ENCODE peak calls at places on chromosome 10, in six cellular contexts. A is PC-3, K is GM23338, O is GM23248, X is MM.1S, Q is SK-N-SH. C is an unnamed sample. For H3K4me1, the result is how much of the 10 kb centered on the place peaks cover.

GRCh38 chr10:102644066-102644645 is at the start of gene TRIM8:
- DNase-seq in O (peak), Q (peak), K (peak), A (peak), X (peak), C (peak)

GRCh38 chr10:14102056-14102455 is 228.7 kb downstream of the FRMD4A start:
- DNase-seq in Q (no peak), X (no peak), O (peak), A (no peak), K (peak), C (no peak)

GRCh38 chr10:105464961-105465360 is 823.9 kb downstream of the SORCS3 start:
- DNase-seq in Q (no peak), X (no peak), K (no peak), O (no peak), A (no peak), C (no peak)

GRCh38 chr10:73887038-73888015 is 13.0 kb upstream of the CAMK2G start:
- DNase-seq in Q (peak), K (no peak), O (peak), A (peak), X (no peak), C (no peak)

GRCh38 chr10:101141622-101142532 is 10.8 kb downstream of the TLX1 start:
- DNase-seq in Q (peak), X (peak), K (peak), O (peak), A (peak), C (peak)

GRCh38 chr10:133127291-133128125 is 32.5 kb upstream of the KNDC1 start:
- DNase-seq in A (peak), O (peak), X (no peak), K (peak), Q (peak), C (peak)

GRCh38 chr10:104501864-104502579 is 139.1 kb upstream of the SORCS3 start:
- DNase-seq in X (no peak), O (no peak), Q (peak), A (no peak), K (no peak), C (no peak)

GRCh38 chr10:72126184-72126871 is 38.0 kb upstream of the SPOCK2 start:
- DNase-seq in K (peak), O (peak), A (peak), Q (peak), X (peak), C (peak)

GRCh38 chr10:6186894-6187256 is 15.9 kb upstream of the PFKFB3 start:
- DNase-seq in Q (no peak), O (no peak), X (no peak), K (no peak), A (no peak), C (no peak)

GRCh38 chr10:6008497-6009142 is 31.3 kb upstream of the IL15RA start:
- DNase-seq in Q (no peak), O (peak), K (no peak), A (no peak), X (no peak), C (no peak)

GRCh38 chr10:62580396-62580795 is 206.2 kb downstream of the ZNF365 start:
- DNase-seq in O (peak), X (no peak), K (no peak), Q (no peak), A (no peak), C (no peak)

GRCh38 chr10:125116041-125116649 is 44.2 kb downstream of the CTBP2 start:
- DNase-seq in A (no peak), X (no peak), O (no peak), K (no peak), Q (no peak), C (no peak)

GRCh38 chr10:31121797-31122586 is 90.3 kb upstream of the ZNF438 start:
- DNase-seq in K (no peak), Q (no peak), O (peak), X (no peak), A (no peak), C (no peak)

GRCh38 chr10:104406715-104407517 is 53.3 kb downstream of the CFAP58 start:
- DNase-seq in A (peak), Q (peak), X (no peak), O (peak), K (peak), C (peak)

GRCh38 chr10:23070819-23071218 is 24.6 kb upstream of the MSRB2 start:
- DNase-seq in Q (no peak), A (no peak), K (no peak), X (no peak), O (no peak), C (no peak)
- TF ChIP-seq EZH2phosphoT487 in Q (no peak), A (no peak), K (no peak), X (no peak), O (no peak), C (no peak)

GRCh38 chr10:131424053-131424452 is 112.5 kb upstream of the TCERG1L start:
- DNase-seq in Q (no peak), A (no peak), X (no peak), K (no peak), O (no peak), C (no peak)
- H3K4me1 ChIP-seq in Q (under half), A (under half), X (under half), K (under half), O (under half), C (under half)

GRCh38 chr10:3928569-3928968 is 143.6 kb upstream of the KLF6 start:
- DNase-seq in K (no peak), O (no peak), X (no peak), Q (no peak), A (no peak), C (no peak)

GRCh38 chr10:3926268-3926667 is 141.3 kb upstream of the KLF6 start:
- DNase-seq in X (no peak), Q (no peak), O (no peak), A (no peak), K (no peak), C (no peak)

GRCh38 chr10:3928078-3928477 is 143.1 kb upstream of the KLF6 start:
- DNase-seq in K (no peak), O (no peak), A (no peak), Q (no peak), X (no peak), C (no peak)

GRCh38 chr10:3925184-3925583 is 140.2 kb upstream of the KLF6 start:
- DNase-seq in X (no peak), A (no peak), Q (no peak), O (no peak), K (no peak), C (no peak)

DNA sequence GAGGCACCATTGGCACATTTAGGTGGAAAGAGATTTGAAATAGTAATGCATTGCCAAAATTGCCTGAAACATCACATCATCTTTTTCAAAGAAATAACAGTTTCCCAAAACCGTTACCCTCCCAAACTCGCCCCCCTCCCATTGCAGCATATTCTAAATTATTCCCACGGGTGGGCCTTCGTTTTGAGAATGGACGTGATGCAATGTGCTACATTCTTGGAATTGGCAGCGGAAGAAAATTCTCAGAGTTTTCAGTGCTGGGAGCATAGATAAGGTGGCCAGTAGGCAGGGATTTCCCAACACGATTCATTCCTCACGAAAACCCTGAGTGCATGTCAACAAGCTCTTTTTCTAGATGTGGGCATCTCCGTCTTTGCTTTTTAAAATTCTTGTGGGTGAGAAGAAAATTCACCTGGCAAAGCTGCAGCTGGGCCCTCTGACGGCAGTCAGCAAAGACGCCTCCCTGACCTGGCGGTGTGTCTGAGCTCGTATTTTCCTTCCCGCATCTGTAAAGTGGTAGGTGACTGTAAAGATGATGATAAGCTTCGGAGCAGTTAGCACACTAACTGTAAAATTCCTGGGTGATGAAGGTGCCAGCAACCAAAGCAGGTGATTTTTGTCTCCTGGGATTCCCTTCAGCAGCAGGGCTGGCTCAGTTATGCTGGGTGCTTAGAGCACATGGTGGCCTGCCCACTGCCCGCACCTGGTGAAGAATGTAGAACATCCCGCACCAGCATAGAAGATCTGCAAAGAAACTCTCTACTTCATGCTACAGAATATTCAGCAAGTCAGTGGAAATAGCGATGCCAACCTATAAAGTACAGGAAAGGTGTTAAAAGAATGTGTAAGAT is 141.9 kb upstream of the KLF6 start:
- DNase-seq in Q (no peak), O (no peak), X (no peak), A (no peak), K (no peak), C (no peak)
- H3K27ac ChIP-seq in Q (no peak), O (no peak), X (no peak), A (no peak), K (no peak), C (no peak)

GRCh38 chr10:77591238-77591880 is 46.2 kb downstream of the KCNMA1 start:
- DNase-seq in K (no peak), A (no peak), O (no peak), Q (no peak), X (no peak), C (no peak)

GRCh38 chr10:77597560-77597959 is 40.0 kb downstream of the KCNMA1 start:
- DNase-seq in O (no peak), X (no peak), A (no peak), Q (no peak), K (no peak), C (no peak)

GRCh38 chr10:77592510-77592909 is 45.1 kb downstream of the KCNMA1 start:
- DNase-seq in K (no peak), Q (no peak), A (no peak), O (no peak), X (no peak), C (no peak)

GRCh38 chr10:77592946-77593636 is 44.5 kb downstream of the KCNMA1 start:
- DNase-seq in K (no peak), Q (no peak), O (peak), A (peak), X (no peak), C (no peak)

GRCh38 chr10:77594171-77594783 is 43.3 kb downstream of the KCNMA1 start:
- DNase-seq in X (no peak), K (no peak), A (no peak), O (no peak), Q (no peak), C (no peak)
- TF ChIP-seq EZH2phosphoT487 in X (no peak), K (no peak), A (no peak), O (no peak), Q (no peak), C (no peak)

GRCh38 chr10:96831200-96831866 is 765 bp upstream of the LCOR start:
- DNase-seq in X (no peak), O (peak), A (no peak), K (no peak), Q (no peak), C (peak)

GRCh38 chr10:96833220-96834001 is 1.3 kb downstream of the LCOR start:
- DNase-seq in O (peak), A (no peak), Q (peak), X (no peak), K (peak), C (peak)

GRCh38 chr10:96830511-96831199 is 1.4 kb upstream of the LCOR start:
- DNase-seq in X (peak), Q (peak), O (peak), A (peak), K (peak), C (peak)

GRCh38 chr10:96832721-96833219 is 672 bp downstream of the LCOR start:
- DNase-seq in O (peak), Q (peak), A (peak), K (peak), X (peak), C (peak)

GRCh38 chr10:96831867-96832720 is at the start of gene LCOR:
- DNase-seq in X (peak), K (peak), O (peak), Q (peak), A (peak), C (peak)
- H3K4me1 ChIP-seq in X (under half), K (under half), O (under half), Q (under half), A (under half), C (half or more)

GRCh38 chr10:21526184-21526951 is 886 bp upstream of the SKIDA1 start:
- DNase-seq in Q (peak), A (peak), X (peak), O (peak), K (peak), C (no peak)
- H3K27ac ChIP-seq in Q (peak), A (peak), X (peak), O (peak), K (peak), C (no peak)

GRCh38 chr10:122500194-122500593 is 38.8 kb downstream of the HTRA1 start:
- DNase-seq in A (no peak), O (no peak), X (no peak), K (no peak), Q (no peak), C (no peak)

GRCh38 chr10:122499012-122499411 is 37.7 kb downstream of the HTRA1 start:
- DNase-seq in X (no peak), Q (no peak), A (no peak), O (no peak), K (no peak), C (no peak)

GRCh38 chr10:122498521-122498920 is 37.2 kb downstream of the HTRA1 start:
- DNase-seq in A (no peak), O (peak), K (no peak), X (no peak), Q (no peak), C (no peak)

GRCh38 chr10:122500726-122501125 is 39.4 kb downstream of the HTRA1 start:
- DNase-seq in O (no peak), K (no peak), A (no peak), X (no peak), Q (no peak), C (no peak)

GRCh38 chr10:122499491-122499941 is 38.2 kb downstream of the HTRA1 start:
- DNase-seq in A (no peak), X (no peak), O (peak), K (no peak), Q (no peak), C (no peak)
- TF ChIP-seq EZH2phosphoT487 in A (no peak), X (no peak), O (no peak), K (no peak), Q (no peak), C (no peak)

DNA sequence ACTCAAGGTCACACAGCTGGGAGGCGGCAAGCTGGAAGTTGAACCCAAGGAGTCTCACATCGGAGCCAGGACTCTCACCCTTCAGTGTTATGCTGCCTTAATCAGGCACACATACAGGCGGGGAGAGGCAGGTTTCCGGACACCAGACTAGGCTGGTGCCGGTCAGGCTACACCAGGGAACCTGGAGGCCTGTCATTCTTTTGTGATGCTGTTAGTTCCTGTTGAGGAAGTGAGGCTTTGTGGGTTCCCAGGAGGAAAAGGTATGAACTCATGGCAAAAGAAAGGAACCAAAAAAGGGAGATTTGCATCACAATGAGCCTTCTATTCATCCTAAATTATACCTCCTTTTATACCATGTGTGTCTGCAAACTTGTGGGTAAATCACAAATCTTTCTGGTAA is 103.8 kb downstream of the TCF7L2 start:
- DNase-seq in A (no peak), K (peak), Q (no peak), X (no peak), O (peak), C (no peak)
- H3K4me1 ChIP-seq in A (under half), K (half or more), Q (under half), X (under half), O (half or more), C (under half)

C was measured in OCI-LY7.